ENCODE peak calls at places on chromosomes 6 and 20, in four cellular contexts. X is uterus, P is heart left ventricle, N is spleen. G is an unnamed sample.

GRCh38 chr20:57996936-57997629 is 231.4 kb downstream of the ANKRD60 start:
- DNase-seq in N (peak; percentile 15), X (no peak), P (no peak), G (no peak)

GRCh38 chr6:47680724-47681123 is 17.7 kb upstream of the ADGRF4 start:
- DNase-seq in N (no peak), X (no peak), P (no peak), G (no peak)

GRCh38 chr20:62843656-62844055 is 18.0 kb downstream of the TCFL5 start:
- DNase-seq in N (no peak), P (peak; percentile 5), X (no peak), G (no peak)

GRCh38 chr6:44257007-44257752 is at the start of gene SLC35B2:
- DNase-seq in X (peak; percentile 74), N (peak; percentile 93), P (peak; percentile 75), G (peak; percentile 81)

GRCh38 chr20:9032758-9033157 is 36.1 kb upstream of the PLCB4 start:
- DNase-seq in X (no peak), N (no peak), P (no peak), G (no peak)

GRCh38 chr6:157442296-157442695 is 61.3 kb downstream of the ZDHHC14 start:
- DNase-seq in N (no peak), X (no peak), P (no peak), G (no peak)

GRCh38 chr20:32505723-32506473 is 79.2 kb downstream of the NOL4L start:
- DNase-seq in P (no peak), N (no peak), X (no peak), G (peak; percentile 22)

GRCh38 chr20:63183422-63184146 is 32.3 kb downstream of the YTHDF1 start:
- DNase-seq in N (peak; percentile 83), P (peak; percentile 43), X (no peak), G (peak; percentile 60)

GRCh38 chr6:149200282-149200936 is 117.1 kb upstream of the TAB2 start:
- DNase-seq in N (no peak), X (no peak), P (no peak), G (no peak)

GRCh38 chr6:127471379-127472255 is 12.4 kb upstream of the KIAA0408 start:
- DNase-seq in X (no peak), P (no peak), N (no peak), G (no peak)

GRCh38 chr20:19045366-19045765 is 167.1 kb upstream of the SLC24A3 start:
- DNase-seq in N (no peak), X (no peak), P (no peak), G (no peak)

GRCh38 chr6:140079328-140079727 is 704.9 kb upstream of the CITED2 start:
- DNase-seq in X (peak; percentile 22), P (peak; percentile 44), N (no peak), G (no peak)

GRCh38 chr6:153207041-153207440 is 76.0 kb upstream of the RGS17 start:
- DNase-seq in X (no peak), N (no peak), P (no peak), G (no peak)

GRCh38 chr6:43742931-43743632 is 26.9 kb upstream of the VEGFA start:
- DNase-seq in X (no peak), N (no peak), P (no peak), G (peak; percentile 36)

GRCh38 chr20:15339264-15339663 is 1001.9 kb upstream of the FLRT3 start:
- DNase-seq in P (no peak), N (no peak), X (no peak), G (no peak)

GRCh38 chr6:54621285-54621684 is 225.3 kb upstream of the FAM83B start:
- DNase-seq in P (no peak), N (no peak), X (no peak), G (no peak)

GRCh38 chr6:30685157-30685976 is 1.1 kb downstream of the PPP1R18 start:
- DNase-seq in P (no peak), N (peak; percentile 89), X (peak; percentile 41), G (no peak)

GRCh38 chr20:50283922-50284810 is 93.5 kb downstream of the CEBPB start:
- DNase-seq in X (no peak), N (peak; percentile 91), P (peak; percentile 52), G (peak; percentile 78)

GRCh38 chr6:84763397-84764331 is 734 bp downstream of the TBX18 start:
- DNase-seq in P (peak; percentile 69), N (no peak), X (peak; percentile 39), G (no peak)

GRCh38 chr6:127858992-127859391 is 41.9 kb downstream of the THEMIS start:
- DNase-seq in X (no peak), P (no peak), N (no peak), G (no peak)

GRCh38 chr20:60632420-60633262 is 619.4 kb upstream of the CDH4 start:
- DNase-seq in N (no peak), P (no peak), X (no peak), G (no peak)

GRCh38 chr6:135423649-135424128 is 73.9 kb downstream of the AHI1 start:
- DNase-seq in N (no peak), X (no peak), P (no peak), G (no peak)

GRCh38 chr6:138454976-138455706 is 44.2 kb downstream of the NHSL1 start:
- DNase-seq in P (no peak), X (no peak), N (no peak), G (peak; percentile 89)

GRCh38 chr20:53292347-53292746 is 301.3 kb downstream of the ZNF217 start:
- DNase-seq in P (no peak), X (no peak), N (no peak), G (no peak)

GRCh38 chr6:10862361-10862760 is 19.5 kb downstream of the GCM2 start:
- DNase-seq in N (no peak), X (no peak), P (no peak), G (no peak)

GRCh38 chr6:157200611-157201010 is 122.7 kb downstream of the TMEM242 start:
- DNase-seq in P (peak; percentile 24), N (peak; percentile 72), X (no peak), G (no peak)

GRCh38 chr6:108277831-108278230 is 17.0 kb upstream of the SNX3 start:
- DNase-seq in X (no peak), N (no peak), P (no peak), G (no peak)

GRCh38 chr6:42696526-42697267 is 25.7 kb downstream of the PRPH2 start:
- DNase-seq in X (peak; percentile 44), N (no peak), P (no peak), G (peak; percentile 47)

GRCh38 chr6:14025160-14025559 is 92.4 kb upstream of the CD83 start:
- DNase-seq in P (no peak), N (no peak), X (no peak), G (no peak)

GRCh38 chr6:121884056-121884455 is 448.6 kb downstream of the GJA1 start:
- DNase-seq in N (no peak), X (no peak), P (no peak), G (no peak)

GRCh38 chr20:32452776-32453466 is 94.8 kb downstream of the ASXL1 start:
- DNase-seq in N (peak; percentile 66), P (no peak), X (no peak), G (no peak)

GRCh38 chr6:142377112-142377848 is 75.5 kb downstream of the ADGRG6 start:
- DNase-seq in X (no peak), P (no peak), N (no peak), G (no peak)

GRCh38 chr20:20454850-20455627 is 87.1 kb downstream of the INSM1 start:
- DNase-seq in X (no peak), P (no peak), N (no peak), G (no peak)

GRCh38 chr20:37567671-37568588 is 40.3 kb upstream of the BLCAP start:
- DNase-seq in N (no peak), P (no peak), X (no peak), G (no peak)

GRCh38 chr6:149990672-149991402 is 27.1 kb downstream of the ULBP1 start:
- DNase-seq in N (no peak), X (no peak), P (no peak), G (peak; percentile 52)

DNA sequence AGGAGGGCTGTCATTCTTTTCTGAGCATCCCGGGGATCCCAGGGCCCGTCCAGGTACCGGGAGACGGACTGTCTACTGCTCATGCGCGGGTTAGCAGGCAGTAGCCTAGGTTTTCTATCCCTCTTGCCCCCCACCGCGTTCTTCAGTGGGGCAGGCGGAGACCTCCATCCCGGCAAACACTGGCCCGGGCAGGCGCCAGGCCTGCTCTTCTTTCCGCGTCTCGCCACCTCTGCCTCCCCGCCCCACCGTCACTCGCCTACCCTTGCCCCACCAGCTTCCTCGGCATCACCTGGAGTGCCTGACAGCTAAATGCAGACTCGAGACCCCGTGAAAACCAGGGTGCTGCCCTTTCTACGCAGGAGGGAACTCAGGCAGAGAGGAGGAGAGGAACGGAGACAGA is 1937.7 kb upstream of the DEFB115 start:
- DNase-seq in N (no peak), X (no peak), P (no peak), G (no peak)
- H3K9me3 ChIP-seq in N (peaks cover 24% of the 10 kb centered on the region), X (no peaks in the 10 kb centered on the region), P (no peaks in the 10 kb centered on the region), G (no peaks in the 10 kb centered on the region)

GRCh38 chr6:2249126-2249525 is 3.7 kb upstream of the GMDS start:
- DNase-seq in X (no peak), P (no peak), N (no peak), G (no peak)

GRCh38 chr6:2247664-2248063 is 2.3 kb upstream of the GMDS start:
- DNase-seq in X (no peak), N (no peak), P (no peak), G (no peak)

GRCh38 chr6:2245103-2245953 is at the start of gene GMDS:
- DNase-seq in X (peak; percentile 88), N (peak; percentile 97), P (peak; percentile 92), G (peak; percentile 92)

GRCh38 chr6:2244261-2245102 is 923 bp downstream of the GMDS start:
- DNase-seq in N (no peak), X (no peak), P (no peak), G (peak; percentile 64)

GRCh38 chr6:2245954-2246863 is 804 bp upstream of the GMDS start:
- DNase-seq in N (peak; percentile 84), X (peak; percentile 44), P (peak; percentile 43), G (peak; percentile 87)
- TF ChIP-seq POLR2A in N (no peak), X (no peak), P (no peak), G (no peak)

GRCh38 chr6:169229611-169230321 is 23.9 kb downstream of the THBS2 start:
- DNase-seq in N (no peak), P (peak; percentile 32), X (peak; percentile 47), G (no peak)

GRCh38 chr6:169231790-169232506 is 21.7 kb downstream of the THBS2 start:
- DNase-seq in N (no peak), P (peak; percentile 26), X (no peak), G (no peak)

GRCh38 chr6:169230322-169230665 is 23.4 kb downstream of the THBS2 start:
- DNase-seq in P (peak; percentile 15), X (no peak), N (no peak), G (no peak)

GRCh38 chr6:169232507-169232931 is 21.1 kb downstream of the THBS2 start:
- DNase-seq in N (no peak), P (peak; percentile 18), X (no peak), G (no peak)

GRCh38 chr6:169230923-169231789 is 22.5 kb downstream of the THBS2 start:
- DNase-seq in N (no peak), X (no peak), P (peak; percentile 27), G (no peak)
- H3K27ac ChIP-seq in N (no peak overlapping the region), X (peak overlapping the region; percentile 46), P (no peak overlapping the region), G (no peak overlapping the region)

GRCh38 chr6:353642-354614 is 37.6 kb upstream of the IRF4 start:
- DNase-seq in X (no peak), N (peak; percentile 75), P (no peak), G (no peak)
- H3K9me3 ChIP-seq in X (no peaks in the 10 kb centered on the region), N (no peaks in the 10 kb centered on the region), P (no peaks in the 10 kb centered on the region), G (no peaks in the 10 kb centered on the region)